ENCODE peak calls at places on chromosomes 1 and 21, in seven cellular contexts. E is H1, Q is neuronal stem cell, X is H9, L is IMR-90, R is trophoblast cell, F is mesendoderm. V is an unnamed sample.

GRCh38 chr1:11880911-11881748 is 22.4 kb upstream of the NPPB start:
- DNase-seq in L (no peak), X (no peak), F (no peak), E (no peak), Q (no peak), R (no peak), V (no peak)

GRCh38 chr1:42280841-42281240 is 54.2 kb downstream of the FOXJ3 start:
- DNase-seq in E (no peak), Q (no peak), R (no peak), X (no peak), L (no peak), F (no peak), V (no peak)

GRCh38 chr21:32916522-32917099 is 109.1 kb upstream of the OLIG2 start:
- DNase-seq in R (no peak), L (no peak), Q (no peak), X (no peak), E (no peak), F (peak), V (no peak)

GRCh38 chr1:243734311-243734700 is 115.7 kb downstream of the AKT3 start:
- DNase-seq in E (no peak), Q (no peak), X (no peak), F (no peak), L (peak), R (no peak), V (peak)

GRCh38 chr1:217275617-217276398 is 355.1 kb downstream of the GPATCH2 start:
- DNase-seq in X (no peak), Q (no peak), R (no peak), L (peak), F (no peak), E (no peak), V (peak)

GRCh38 chr1:34885405-34886247 is 26.1 kb upstream of the SMIM12 start:
- DNase-seq in Q (peak), L (no peak), X (peak), F (peak), E (peak), R (no peak), V (peak)

GRCh38 chr21:15706686-15707085 is 23.1 kb upstream of the USP25 start:
- DNase-seq in X (no peak), F (peak), E (no peak), Q (no peak), R (peak), L (peak), V (peak)

GRCh38 chr21:16773206-16773605 is 739.6 kb upstream of the CXADR start:
- DNase-seq in E (no peak), R (no peak), Q (no peak), L (peak), X (no peak), F (peak), V (peak)

GRCh38 chr1:30232288-30232899 is 491.0 kb downstream of the MATN1 start:
- DNase-seq in L (no peak), X (peak), F (peak), Q (no peak), R (no peak), E (no peak), V (no peak)

GRCh38 chr1:223716302-223716862 is 4.0 kb downstream of the CAPN2 start:
- DNase-seq in E (no peak), X (no peak), Q (no peak), F (no peak), L (no peak), R (no peak), V (no peak)

GRCh38 chr1:7233646-7234470 is 448.6 kb downstream of the CAMTA1 start:
- DNase-seq in X (no peak), F (no peak), R (no peak), E (no peak), L (no peak), Q (no peak), V (no peak)

GRCh38 chr1:230465701-230466100 is 39.6 kb upstream of the PGBD5 start:
- DNase-seq in R (no peak), E (no peak), X (no peak), Q (no peak), L (no peak), F (no peak), V (no peak)

GRCh38 chr1:36322786-36323635 is 434 bp downstream of the EVA1B start:
- DNase-seq in E (no peak), F (peak), Q (peak), X (peak), L (peak), R (no peak), V (peak)

GRCh38 chr21:34545079-34545884 is 33.3 kb upstream of the KCNE1 start:
- DNase-seq in R (peak), Q (no peak), F (peak), L (peak), E (no peak), X (no peak), V (peak)

GRCh38 chr1:53541761-53542550 is 82.8 kb downstream of the DMRTB1 start:
- DNase-seq in X (peak), Q (no peak), L (peak), E (no peak), R (peak), F (peak), V (peak)

GRCh38 chr1:185853739-185854138 is 119.5 kb downstream of the HMCN1 start:
- DNase-seq in F (no peak), R (peak), X (no peak), Q (no peak), L (peak), E (no peak), V (peak)

DNA sequence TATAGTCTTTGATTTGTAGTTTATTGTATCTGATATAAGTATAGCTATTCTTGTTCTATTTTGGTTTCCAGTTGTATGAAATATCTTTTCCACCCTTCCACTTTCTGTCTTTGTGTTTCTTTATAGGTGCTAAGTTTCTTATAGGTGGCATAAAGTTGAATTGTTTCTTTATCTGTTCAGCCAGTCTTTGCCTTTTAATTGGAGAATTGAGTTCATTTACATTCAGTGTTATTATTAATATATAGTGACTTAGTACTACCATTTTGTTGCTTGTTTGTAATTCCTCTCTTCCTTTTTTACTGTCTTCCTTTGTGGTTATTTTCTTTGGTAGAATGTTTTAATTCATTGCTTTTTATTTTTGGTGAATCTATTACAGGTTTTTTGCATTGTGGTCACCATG is 77.7 kb downstream of the MAGI3 start:
- DNase-seq in L (no peak), Q (no peak), E (no peak), F (no peak), X (no peak), R (no peak), V (no peak)
- H4K8ac ChIP-seq in L (no peak), Q (no peak), E (no peak), F (no peak), X (no peak), R (no peak), V (no peak)

GRCh38 chr1:3880429-3881190 is 19.5 kb downstream of the C1orf174 start:
- DNase-seq in X (no peak), L (no peak), Q (no peak), E (no peak), F (no peak), R (no peak), V (no peak)
- H4K8ac ChIP-seq in X (no peak), L (no peak), Q (no peak), E (peak), F (no peak), R (no peak), V (no peak)

GRCh38 chr1:119676571-119677206 is 28.6 kb upstream of the ZNF697 start:
- DNase-seq in R (no peak), Q (no peak), F (peak), X (no peak), L (no peak), E (no peak), V (no peak)
- H4K8ac ChIP-seq in R (no peak), Q (no peak), F (no peak), X (no peak), L (no peak), E (no peak), V (no peak)

GRCh38 chr1:162918111-162918754 is 57.3 kb upstream of the CCDC190 start:
- DNase-seq in X (no peak), L (no peak), F (no peak), R (no peak), E (no peak), Q (no peak), V (no peak)

GRCh38 chr1:162919043-162919442 is 58.1 kb upstream of the CCDC190 start:
- DNase-seq in F (no peak), E (no peak), L (no peak), R (no peak), X (no peak), Q (no peak), V (no peak)

GRCh38 chr1:162916821-162917613 is 56.0 kb upstream of the CCDC190 start:
- DNase-seq in L (no peak), R (no peak), E (no peak), X (no peak), F (no peak), Q (no peak), V (no peak)

GRCh38 chr1:162922196-162922595 is 61.2 kb upstream of the CCDC190 start:
- DNase-seq in X (no peak), R (no peak), L (no peak), E (no peak), F (no peak), Q (no peak), V (no peak)

GRCh38 chr1:162921311-162921710 is 60.3 kb upstream of the CCDC190 start:
- DNase-seq in X (no peak), F (no peak), E (no peak), R (no peak), Q (no peak), L (no peak), V (no peak)
- H4K8ac ChIP-seq in X (no peak), F (no peak), E (no peak), R (no peak), Q (no peak), L (no peak), V (no peak)

GRCh38 chr1:81435175-81435574 is 365.6 kb upstream of the ADGRL2 start:
- DNase-seq in L (peak), X (no peak), E (no peak), R (no peak), F (no peak), Q (no peak), V (peak)
- H4K8ac ChIP-seq in L (no peak), X (no peak), E (no peak), R (no peak), F (no peak), Q (no peak), V (no peak)

GRCh38 chr1:179883739-179884138 is 1.7 kb downstream of the TOR1AIP1 start:
- DNase-seq in R (peak), X (peak), F (peak), Q (no peak), E (no peak), L (peak), V (peak)
- H4K8ac ChIP-seq in R (no peak), X (no peak), F (no peak), Q (no peak), E (no peak), L (no peak), V (no peak)

GRCh38 chr1:201020040-201020591 is 3.4 kb downstream of the KIF21B start:
- DNase-seq in E (no peak), L (no peak), Q (no peak), R (no peak), X (no peak), F (peak), V (no peak)

GRCh38 chr1:201022824-201023516 is 544 bp downstream of the KIF21B start:
- DNase-seq in F (no peak), X (no peak), L (no peak), Q (no peak), R (no peak), E (no peak), V (peak)

GRCh38 chr1:201020647-201021332 is 2.7 kb downstream of the KIF21B start:
- DNase-seq in L (no peak), Q (peak), R (no peak), E (no peak), F (peak), X (peak), V (peak)

GRCh38 chr1:201022178-201022823 is 1.2 kb downstream of the KIF21B start:
- DNase-seq in R (no peak), L (no peak), F (no peak), E (no peak), Q (no peak), X (no peak), V (no peak)

DNA sequence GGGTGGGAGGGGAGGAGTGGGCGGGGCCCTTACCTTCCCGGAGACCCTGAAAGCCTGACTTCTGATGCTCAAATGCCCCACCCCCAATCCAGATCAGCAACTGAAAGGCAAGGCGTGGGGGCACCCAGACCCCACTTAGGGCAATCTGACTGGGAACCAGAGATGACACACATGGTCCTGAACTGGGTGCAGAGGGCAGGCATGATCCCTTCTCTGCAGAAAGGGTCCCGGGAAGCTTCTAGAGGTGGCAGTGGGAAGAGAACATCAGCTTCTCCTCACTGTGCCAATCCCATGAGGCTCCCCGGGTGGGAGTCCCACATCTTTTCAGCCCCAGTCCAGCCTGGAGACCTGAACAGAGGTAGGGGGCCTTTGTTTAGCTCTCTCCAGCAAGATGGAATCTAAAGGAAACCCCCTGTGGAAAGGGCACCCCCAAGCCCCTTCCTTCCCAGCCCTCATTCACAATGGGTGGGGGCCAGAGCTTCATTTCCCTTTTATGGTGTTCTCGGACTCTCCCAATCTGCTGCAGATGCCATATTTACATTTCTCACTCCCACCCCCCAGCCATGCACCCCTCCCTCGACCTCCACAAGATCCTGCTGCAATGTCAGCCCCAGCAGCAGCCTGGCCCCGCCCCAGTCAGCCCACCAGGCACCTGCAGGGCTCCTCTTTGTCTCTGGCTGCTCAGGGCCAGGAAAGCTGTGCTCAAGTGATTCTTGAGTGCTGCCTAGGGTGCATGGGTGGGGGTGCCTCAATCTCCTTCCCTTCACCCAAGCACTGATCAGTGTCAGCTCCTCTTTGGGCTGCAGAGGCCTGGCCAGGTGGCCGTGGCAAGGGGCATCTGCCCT is 2.0 kb downstream of the KIF21B start:
- DNase-seq in X (peak), R (no peak), Q (no peak), L (no peak), E (no peak), F (no peak), V (no peak)
- H4K8ac ChIP-seq in X (no peak), R (no peak), Q (no peak), L (no peak), E (no peak), F (no peak), V (no peak)

GRCh38 chr21:44028287-44028659 is 16.2 kb downstream of the TRAPPC10 start:
- DNase-seq in Q (no peak), E (no peak), R (no peak), F (no peak), X (no peak), L (no peak), V (no peak)
- H4K8ac ChIP-seq in Q (no peak), E (peak), R (no peak), F (no peak), X (no peak), L (no peak), V (no peak)

GRCh38 chr1:10302416-10302815 is 92.0 kb downstream of the KIF1B start:
- DNase-seq in F (no peak), L (no peak), R (no peak), X (no peak), E (no peak), Q (peak), V (no peak)
- H4K8ac ChIP-seq in F (no peak), L (no peak), R (no peak), X (no peak), E (no peak), Q (no peak), V (no peak)

DNA sequence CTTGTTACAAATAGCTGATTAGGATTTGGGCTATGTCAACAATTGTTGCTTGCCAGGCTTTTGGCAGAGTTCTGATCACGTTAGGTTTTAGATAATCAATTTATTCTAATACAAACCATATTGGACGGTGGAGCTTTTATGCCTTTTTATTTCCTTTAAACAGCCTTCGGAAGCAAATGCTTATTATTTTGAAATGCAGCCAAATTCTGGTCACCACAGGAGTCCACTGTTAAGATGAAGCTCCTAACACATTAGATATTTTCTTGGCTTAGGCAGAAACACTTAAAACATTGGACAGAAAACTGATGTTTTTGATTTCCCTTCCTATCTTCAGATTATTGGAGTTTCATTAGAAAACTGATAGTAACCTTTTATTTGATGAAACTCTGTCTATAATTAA is 82.9 kb downstream of the CENPF start:
- DNase-seq in R (no peak), L (peak), E (no peak), F (no peak), Q (no peak), X (no peak), V (no peak)
- H4K8ac ChIP-seq in R (no peak), L (no peak), E (no peak), F (no peak), Q (no peak), X (no peak), V (no peak)